ENCODE peak calls at places on chromosomes 12 and 14, in nine cellular contexts. Z, J, A, D, U, Y, T, E and O are unnamed samples.

GRCh38 chr12:130819681-130820080 is 19.4 kb downstream of the STX2 start:
- DNase-seq in Z (no peak), D (no peak), U (no peak), E (no peak), A (no peak), J (no peak), Y (no peak), T (no peak), O (no peak)

GRCh38 chr14:94056579-94057308 is 24.3 kb downstream of the DDX24 start:
- DNase-seq in J (no peak), Y (no peak), A (no peak), T (no peak), Z (no peak), D (no peak), U (no peak), E (peak; percentile 17), O (no peak)

GRCh38 chr14:96256420-96256819 is 410 bp downstream of the BDKRB1 start:
- DNase-seq in U (no peak), D (no peak), T (no peak), A (peak; percentile 72), J (no peak), E (no peak), Y (no peak), Z (no peak), O (no peak)

GRCh38 chr12:116773276-116773731 is 35.2 kb downstream of the RNFT2 start:
- DNase-seq in T (no peak), Y (no peak), Z (no peak), A (peak; percentile 15), D (no peak), U (peak; percentile 31), E (no peak), J (no peak), O (no peak)

GRCh38 chr14:90072350-90072749 is 10.6 kb downstream of the KCNK13 start:
- DNase-seq in E (no peak), J (no peak), A (no peak), D (no peak), Y (no peak), Z (no peak), T (no peak), U (no peak), O (no peak)

GRCh38 chr12:108649126-108649525 is 15.4 kb upstream of the SELPLG start:
- DNase-seq in Z (no peak), D (no peak), J (no peak), A (peak; percentile 83), T (no peak), Y (no peak), U (no peak), E (no peak), O (no peak)

GRCh38 chr12:49098035-49098451 is 3.4 kb upstream of the DHH start:
- DNase-seq in E (peak; percentile 70), Y (no peak), A (peak; percentile 47), T (peak; percentile 25), D (peak; percentile 31), J (peak; percentile 51), U (peak; percentile 87), Z (no peak), O (no peak)

GRCh38 chr12:57129311-57130288 is 1.3 kb downstream of the LRP1 start:
- DNase-seq in D (no peak), A (peak; percentile 74), Z (no peak), Y (no peak), U (no peak), E (no peak), T (no peak), J (no peak), O (no peak)

GRCh38 chr12:50825372-50825838 is 17.3 kb upstream of the TMPRSS12 start:
- DNase-seq in U (no peak), E (no peak), D (peak; percentile 5), J (peak; percentile 65), T (no peak), A (peak; percentile 82), Y (peak; percentile 63), Z (no peak), O (no peak)

GRCh38 chr14:57609313-57609712 is 115.7 kb upstream of the CCDC198 start:
- DNase-seq in J (peak; percentile 5), Z (no peak), A (no peak), D (no peak), Y (no peak), E (no peak), T (no peak), U (no peak), O (no peak)

GRCh38 chr14:101876539-101876938 is 87.8 kb upstream of the DYNC1H1 start:
- DNase-seq in E (peak; percentile 66), Y (no peak), A (peak; percentile 93), J (no peak), Z (no peak), U (no peak), T (peak; percentile 79), D (no peak), O (peak; percentile 37)

GRCh38 chr12:93587601-93588000 is 15.1 kb downstream of the SOCS2 start:
- DNase-seq in J (no peak), E (no peak), Z (no peak), Y (no peak), D (no peak), T (no peak), A (no peak), U (no peak), O (no peak)

GRCh38 chr12:69157023-69157655 is 82.2 kb upstream of the CPSF6 start:
- DNase-seq in E (peak; percentile 90), Y (peak; percentile 82), J (peak; percentile 97), D (peak; percentile 30), A (peak; percentile 80), U (peak; percentile 95), T (peak; percentile 77), Z (peak; percentile 94), O (peak; percentile 81)

GRCh38 chr12:31506907-31507306 is 84.0 kb downstream of the DENND5B start:
- DNase-seq in Y (no peak), Z (no peak), E (no peak), U (no peak), J (no peak), T (no peak), A (no peak), D (no peak), O (no peak)

GRCh38 chr14:62031504-62031903 is 269.3 kb downstream of the SNAPC1 start:
- DNase-seq in Y (no peak), E (no peak), T (no peak), A (no peak), Z (no peak), J (no peak), U (no peak), D (no peak), O (no peak)

GRCh38 chr12:1583421-1584078 is 10.8 kb downstream of the FBXL14 start:
- DNase-seq in A (peak; percentile 93), Y (peak; percentile 86), E (peak; percentile 65), T (no peak), D (peak; percentile 51), U (peak; percentile 70), Z (no peak), J (peak; percentile 95), O (no peak)

GRCh38 chr12:50505386-50505827 is 622 bp downstream of the DIP2B start:
- DNase-seq in T (peak; percentile 21), D (no peak), J (peak; percentile 53), E (peak; percentile 35), Y (no peak), A (peak; percentile 22), U (peak; percentile 31), Z (peak; percentile 72), O (peak; percentile 11)

GRCh38 chr12:78447373-78447772 is 417.2 kb upstream of the SYT1 start:
- DNase-seq in U (no peak), A (no peak), Y (no peak), D (no peak), T (no peak), J (peak; percentile 36), E (no peak), Z (no peak), O (no peak)

GRCh38 chr12:23140710-23141109 is 515.7 kb downstream of the ETNK1 start:
- DNase-seq in U (no peak), T (no peak), D (no peak), A (no peak), Y (no peak), Z (no peak), E (no peak), J (no peak), O (no peak)